ENCODE peak calls at places on chromosome 19, in five cellular contexts. One of them, this sample, is unnamed.

GRCh38 chr19:17784201-17785008 is 10.5 kb upstream of the B3GNT3 start:
- DNase-seq in RPMI7951: peak; percentile 55
- DNase-seq in fibroblast of mammary gland: peak; percentile 65
- DNase-seq in hepatic stellate cell: peak; percentile 86
- DNase-seq in cardiac septum: no peak
- DNase-seq in this sample: peak; percentile 61

GRCh38 chr19:55301459-55302331 is 17.9 kb downstream of the BRSK1 start:
- DNase-seq in RPMI7951: peak; percentile 54
- DNase-seq in fibroblast of mammary gland: peak; percentile 68
- DNase-seq in cardiac septum: peak; percentile 94
- DNase-seq in hepatic stellate cell: peak; percentile 100
- DNase-seq in this sample: peak; percentile 86

GRCh38 chr19:5801796-5802616 is 2.9 kb upstream of the NRTN start:
- DNase-seq in hepatic stellate cell: no peak
- DNase-seq in RPMI7951: peak; percentile 53
- DNase-seq in cardiac septum: no peak
- DNase-seq in fibroblast of mammary gland: peak; percentile 47
- DNase-seq in this sample: no peak

GRCh38 chr19:1102407-1103106 is 1.2 kb upstream of the GPX4 start:
- DNase-seq in fibroblast of mammary gland: peak; percentile 100
- DNase-seq in hepatic stellate cell: peak; percentile 85
- DNase-seq in cardiac septum: no peak
- DNase-seq in RPMI7951: peak; percentile 100
- DNase-seq in this sample: no peak

GRCh38 chr19:7874080-7874856 is at the start of gene PRR36:
- DNase-seq in hepatic stellate cell: no peak
- DNase-seq in fibroblast of mammary gland: no peak
- DNase-seq in RPMI7951: no peak
- DNase-seq in cardiac septum: no peak
- DNase-seq in this sample: peak; percentile 83

GRCh38 chr19:12946092-12946845 is 607 bp downstream of the RAD23A start:
- DNase-seq in hepatic stellate cell: peak; percentile 82
- DNase-seq in fibroblast of mammary gland: peak; percentile 80
- DNase-seq in RPMI7951: peak; percentile 83
- DNase-seq in cardiac septum: no peak
- DNase-seq in this sample: peak; percentile 58

GRCh38 chr19:48659768-48660167 is 13.0 kb downstream of the NTN5 start:
- DNase-seq in hepatic stellate cell: no peak
- DNase-seq in RPMI7951: no peak
- DNase-seq in fibroblast of mammary gland: peak; percentile 20
- DNase-seq in cardiac septum: no peak
- DNase-seq in this sample: no peak

GRCh38 chr19:46607441-46607841 is 6.3 kb downstream of the CALM3 start:
- DNase-seq in fibroblast of mammary gland: no peak
- DNase-seq in RPMI7951: no peak
- DNase-seq in cardiac septum: peak; percentile 55
- DNase-seq in hepatic stellate cell: peak; percentile 5
- DNase-seq in this sample: no peak

GRCh38 chr19:13212759-13213330 is 62.6 kb downstream of the IER2 start:
- DNase-seq in hepatic stellate cell: peak; percentile 47
- DNase-seq in RPMI7951: peak; percentile 56
- DNase-seq in cardiac septum: peak; percentile 85
- DNase-seq in fibroblast of mammary gland: peak; percentile 63
- DNase-seq in this sample: no peak

GRCh38 chr19:21092107-21092506 is 10.1 kb downstream of the ZNF714 start:
- DNase-seq in cardiac septum: no peak
- DNase-seq in fibroblast of mammary gland: no peak
- DNase-seq in RPMI7951: peak; percentile 36
- DNase-seq in hepatic stellate cell: no peak
- DNase-seq in this sample: no peak

GRCh38 chr19:40467007-40467565 is 285 bp downstream of the SPTBN4 start:
- DNase-seq in RPMI7951: no peak
- DNase-seq in hepatic stellate cell: no peak
- DNase-seq in cardiac septum: no peak
- DNase-seq in fibroblast of mammary gland: no peak
- DNase-seq in this sample: no peak

GRCh38 chr19:46772170-46773017 is 16.0 kb downstream of the SLC1A5 start:
- DNase-seq in hepatic stellate cell: no peak
- DNase-seq in fibroblast of mammary gland: no peak
- DNase-seq in cardiac septum: no peak
- DNase-seq in RPMI7951: no peak
- DNase-seq in this sample: no peak

GRCh38 chr19:13100031-13100588 is 2.5 kb downstream of the LYL1 start:
- DNase-seq in RPMI7951: peak; percentile 15
- DNase-seq in fibroblast of mammary gland: peak; percentile 30
- DNase-seq in hepatic stellate cell: no peak
- DNase-seq in cardiac septum: no peak
- DNase-seq in this sample: no peak

GRCh38 chr19:55362990-55363716 is at the start of gene GARIN5B:
- DNase-seq in cardiac septum: no peak
- DNase-seq in hepatic stellate cell: no peak
- DNase-seq in fibroblast of mammary gland: no peak
- DNase-seq in RPMI7951: no peak
- DNase-seq in this sample: no peak

This sample was measured in progenitor cell of endocrine pancreas.